ENCODE peak calls at places on chromosomes 5 and 9, in seven cellular contexts. W is bronchial epithelial cell, N is body of pancreas, Y is cardiac muscle cell, E is adrenal gland, O is transverse colon, G is Calu3. F is an unnamed sample.

GRCh38 chr9:35859310-35859994 is 10.7 kb downstream of the OR13J1 start:
- DNase-seq in W (peak; percentile 33), N (no peak), Y (peak; percentile 6), E (peak; percentile 67), O (no peak), G (no peak), F (no peak)

GRCh38 chr9:129624947-129625346 is 1.0 kb upstream of the NTMT1 start:
- DNase-seq in W (peak; percentile 80), N (no peak), Y (peak; percentile 55), E (no peak), O (no peak), G (no peak), F (no peak)

GRCh38 chr9:112853882-112854585 is 36.6 kb downstream of the SLC46A2 start:
- DNase-seq in W (no peak), N (no peak), Y (no peak), E (no peak), O (no peak), G (no peak), F (no peak)

GRCh38 chr5:45410304-45410995 is 285.7 kb downstream of the HCN1 start:
- DNase-seq in W (no peak), N (no peak), Y (no peak), E (no peak), O (no peak), G (no peak), F (no peak)

GRCh38 chr9:2764371-2764770 is 47.1 kb downstream of the KCNV2 start:
- DNase-seq in W (no peak), N (no peak), Y (no peak), E (peak; percentile 31), O (no peak), G (no peak), F (no peak)

GRCh38 chr9:109072810-109073435 is 46.8 kb downstream of the TMEM245 start:
- DNase-seq in W (no peak), N (no peak), Y (no peak), E (no peak), O (no peak), G (no peak), F (no peak)

GRCh38 chr5:94024625-94025024 is 283.2 kb upstream of the POU5F2 start:
- DNase-seq in W (no peak), N (no peak), Y (no peak), E (no peak), O (no peak), G (no peak), F (no peak)

GRCh38 chr9:128552744-128553221 is 396 bp downstream of the SPTAN1 start:
- DNase-seq in W (no peak), N (no peak), Y (peak; percentile 54), E (peak; percentile 59), O (peak; percentile 69), G (peak; percentile 40), F (peak; percentile 85)

GRCh38 chr5:41793156-41793770 is 77.0 kb downstream of the OXCT1 start:
- DNase-seq in W (peak; percentile 81), N (no peak), Y (peak; percentile 74), E (no peak), O (peak; percentile 8), G (no peak), F (no peak)

GRCh38 chr9:36873247-36873875 is 160.7 kb downstream of the PAX5 start:
- DNase-seq in W (peak; percentile 58), N (peak; percentile 79), Y (peak; percentile 67), E (peak; percentile 80), O (peak; percentile 81), G (peak; percentile 56), F (peak; percentile 82)

GRCh38 chr5:76801159-76801802 is 17.5 kb upstream of the F2RL1 start:
- DNase-seq in W (peak; percentile 88), N (no peak), Y (peak; percentile 98), E (no peak), O (no peak), G (no peak), F (no peak)

GRCh38 chr5:59583151-59583809 is 310.2 kb downstream of the PDE4D start:
- DNase-seq in W (no peak), N (no peak), Y (peak; percentile 64), E (no peak), O (no peak), G (no peak), F (no peak)

GRCh38 chr5:146409081-146409671 is 38.0 kb upstream of the TCERG1 start:
- DNase-seq in W (peak; percentile 75), N (no peak), Y (peak; percentile 18), E (no peak), O (no peak), G (no peak), F (peak; percentile 18)

GRCh38 chr9:11702529-11702928 is 990.7 kb upstream of the TYRP1 start:
- DNase-seq in W (peak; percentile 15), N (no peak), Y (no peak), E (no peak), O (no peak), G (no peak), F (no peak)

GRCh38 chr5:135569755-135570452 is 8.9 kb downstream of the CXCL14 start:
- DNase-seq in W (peak; percentile 48), N (peak; percentile 32), Y (peak; percentile 57), E (peak; percentile 32), O (peak; percentile 18), G (peak; percentile 66), F (peak; percentile 48)

GRCh38 chr5:179263391-179264052 is 81.7 kb downstream of the ADAMTS2 start:
- DNase-seq in W (no peak), N (peak; percentile 2), Y (no peak), E (peak; percentile 11), O (peak; percentile 3), G (no peak), F (no peak)

GRCh38 chr5:77955577-77955976 is 179.4 kb upstream of the TBCA start:
- DNase-seq in W (peak; percentile 23), N (no peak), Y (no peak), E (no peak), O (no peak), G (no peak), F (no peak)

GRCh38 chr9:96331236-96331947 is 29.4 kb upstream of the HSD17B3 start:
- DNase-seq in W (peak; percentile 78), N (no peak), Y (peak; percentile 11), E (no peak), O (no peak), G (peak; percentile 17), F (no peak)

GRCh38 chr9:121860744-121861143 is 209.3 kb downstream of the DAB2IP start:
- DNase-seq in W (no peak), N (no peak), Y (peak; percentile 93), E (peak; percentile 39), O (no peak), G (no peak), F (no peak)

GRCh38 chr9:130445268-130445983 is 665 bp downstream of the ASS1 start:
- DNase-seq in W (peak; percentile 50), N (peak; percentile 45), Y (peak; percentile 87), E (peak; percentile 68), O (peak; percentile 78), G (peak; percentile 42), F (no peak)

GRCh38 chr9:113707953-113708695 is 168.0 kb upstream of the ZNF618 start:
- DNase-seq in W (no peak), N (peak; percentile 27), Y (no peak), E (no peak), O (no peak), G (no peak), F (no peak)

GRCh38 chr5:122790354-122791123 is 15.7 kb downstream of the SNX2 start:
- DNase-seq in W (no peak), N (no peak), Y (no peak), E (no peak), O (no peak), G (no peak), F (no peak)

GRCh38 chr5:170752257-170753215 is 31.0 kb upstream of the GABRP start:
- DNase-seq in W (peak; percentile 47), N (no peak), Y (no peak), E (no peak), O (peak; percentile 15), G (peak; percentile 87), F (no peak)

GRCh38 chr9:110316255-110316921 is 21.3 kb downstream of the TXNDC8 start:
- DNase-seq in W (peak; percentile 15), N (no peak), Y (peak; percentile 27), E (no peak), O (no peak), G (no peak), F (no peak)

GRCh38 chr5:93479982-93480509 is 101.0 kb downstream of the NR2F1-AS1 start:
- DNase-seq in W (no peak), N (no peak), Y (no peak), E (no peak), O (no peak), G (no peak), F (no peak)

GRCh38 chr9:133635506-133635902 is 659 bp upstream of the DBH start:
- DNase-seq in W (no peak), N (no peak), Y (no peak), E (no peak), O (no peak), G (no peak), F (no peak)

GRCh38 chr9:133632806-133633680 is 3.1 kb upstream of the DBH start:
- DNase-seq in W (no peak), N (no peak), Y (no peak), E (no peak), O (no peak), G (no peak), F (no peak)

GRCh38 chr9:133634024-133634691 is 2.0 kb upstream of the DBH start:
- DNase-seq in W (no peak), N (no peak), Y (no peak), E (no peak), O (no peak), G (no peak), F (peak; percentile 55)

GRCh38 chr9:133635098-133635497 is 1.1 kb upstream of the DBH start:
- DNase-seq in W (no peak), N (no peak), Y (no peak), E (no peak), O (no peak), G (no peak), F (no peak)

GRCh38 chr9:133633681-133633990 is 2.5 kb upstream of the DBH start:
- DNase-seq in W (no peak), N (no peak), Y (no peak), E (no peak), O (no peak), G (no peak), F (no peak)
- TF ChIP-seq CTCF in W (no peak), N (no peak), Y (no peak), E (no peak), O (no peak), G (no peak), F (no peak)

GRCh38 chr5:113510836-113511451 is 2.5 kb upstream of the YTHDC2 start:
- DNase-seq in W (peak; percentile 71), N (no peak), Y (peak; percentile 74), E (no peak), O (no peak), G (peak; percentile 12), F (no peak)
- TF ChIP-seq CTCF in W (peak; percentile 22), N (no peak), Y (peak; percentile 51), E (peak; percentile 30), O (peak; percentile 27), G (peak; percentile 56), F (peak; percentile 12)

DNA sequence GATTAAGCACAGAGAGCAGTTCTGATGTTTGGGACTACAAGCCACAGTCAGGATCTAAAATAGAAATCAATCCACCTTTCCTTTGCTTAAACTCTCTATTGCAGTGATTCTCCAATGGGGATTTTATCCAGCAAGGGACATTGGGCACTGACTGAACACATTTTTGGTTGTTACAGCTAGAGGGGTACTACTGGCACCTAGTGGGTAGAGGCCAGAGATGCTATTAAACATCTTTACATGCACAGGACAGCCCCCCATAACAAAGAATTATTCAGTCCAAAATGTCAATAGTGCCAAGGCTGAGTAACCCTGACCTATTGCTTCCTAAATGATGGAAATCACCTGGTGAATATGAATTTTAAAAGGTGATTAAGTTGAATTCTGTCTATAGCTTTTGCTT is 12.0 kb downstream of the ZNF622 start:
- DNase-seq in W (no peak), N (no peak), Y (no peak), E (no peak), O (no peak), G (no peak), F (no peak)
- TF ChIP-seq CTCF in W (no peak), N (no peak), Y (no peak), E (no peak), O (no peak), G (no peak), F (no peak)

GRCh38 chr5:157729858-157730257 is 1.4 kb upstream of the THG1L start:
- DNase-seq in W (no peak), N (no peak), Y (no peak), E (no peak), O (no peak), G (no peak), F (no peak)
- TF ChIP-seq CTCF in W (no peak), N (no peak), Y (no peak), E (no peak), O (no peak), G (no peak), F (no peak)